ENCODE peak calls at places on chromosomes 5 and 9, in nine cellular contexts. One of them, this sample, is unnamed. For H3K36me3 and H3K4me1, the result is how much of the 10 kb centered on the place peaks cover.

GRCh38 chr9:8880031-8880430 is 1080.5 kb upstream of the DMAC1 start:
- DNase-seq in trophoblast cell: no peak
- DNase-seq in mammary epithelial cell: no peak
- DNase-seq in IMR-90: no peak
- DNase-seq in neuronal stem cell: no peak
- DNase-seq in neural progenitor cell: no peak
- DNase-seq in endodermal cell: no peak
- DNase-seq in colonic mucosa: no peak
- DNase-seq in fibroblast of lung: no peak
- DNase-seq in this sample: no peak

GRCh38 chr9:14692918-14693861 is at the start of gene ZDHHC21:
- DNase-seq in neural progenitor cell: peak
- DNase-seq in fibroblast of lung: peak
- DNase-seq in mammary epithelial cell: peak
- DNase-seq in endodermal cell: peak
- DNase-seq in trophoblast cell: peak
- DNase-seq in IMR-90: peak
- DNase-seq in neuronal stem cell: peak
- DNase-seq in colonic mucosa: peak
- DNase-seq in this sample: peak

GRCh38 chr9:127200106-127200862 is 64.3 kb upstream of the GARNL3 start:
- DNase-seq in fibroblast of lung: no peak
- DNase-seq in mammary epithelial cell: no peak
- DNase-seq in colonic mucosa: no peak
- DNase-seq in IMR-90: no peak
- DNase-seq in endodermal cell: no peak
- DNase-seq in neural progenitor cell: no peak
- DNase-seq in trophoblast cell: no peak
- DNase-seq in neuronal stem cell: no peak
- DNase-seq in this sample: no peak

GRCh38 chr5:89983206-89983605 is 426.4 kb downstream of the CETN3 start:
- DNase-seq in trophoblast cell: no peak
- DNase-seq in neural progenitor cell: no peak
- DNase-seq in neuronal stem cell: no peak
- DNase-seq in colonic mucosa: no peak
- DNase-seq in fibroblast of lung: no peak
- DNase-seq in endodermal cell: no peak
- DNase-seq in IMR-90: no peak
- DNase-seq in mammary epithelial cell: no peak
- DNase-seq in this sample: no peak

GRCh38 chr5:32193591-32193990 is 19.5 kb upstream of the GOLPH3 start:
- DNase-seq in trophoblast cell: no peak
- DNase-seq in endodermal cell: no peak
- DNase-seq in neural progenitor cell: no peak
- DNase-seq in fibroblast of lung: peak
- DNase-seq in colonic mucosa: peak
- DNase-seq in mammary epithelial cell: peak
- DNase-seq in neuronal stem cell: no peak
- DNase-seq in IMR-90: peak
- DNase-seq in this sample: peak

GRCh38 chr9:131851414-131851813 is 111.5 kb upstream of the RAPGEF1 start:
- DNase-seq in mammary epithelial cell: no peak
- DNase-seq in colonic mucosa: no peak
- DNase-seq in trophoblast cell: no peak
- DNase-seq in IMR-90: no peak
- DNase-seq in fibroblast of lung: no peak
- DNase-seq in endodermal cell: no peak
- DNase-seq in neuronal stem cell: no peak
- DNase-seq in neural progenitor cell: no peak
- DNase-seq in this sample: no peak

GRCh38 chr5:57004800-57005199 is 52.9 kb upstream of the MIER3 start:
- DNase-seq in colonic mucosa: no peak
- DNase-seq in fibroblast of lung: no peak
- DNase-seq in neural progenitor cell: no peak
- DNase-seq in neuronal stem cell: no peak
- DNase-seq in endodermal cell: peak
- DNase-seq in IMR-90: no peak
- DNase-seq in mammary epithelial cell: peak
- DNase-seq in trophoblast cell: peak
- DNase-seq in this sample: no peak

GRCh38 chr5:155591273-155591672 is 577.7 kb downstream of the KIF4B start:
- DNase-seq in trophoblast cell: no peak
- DNase-seq in colonic mucosa: no peak
- DNase-seq in neuronal stem cell: no peak
- DNase-seq in fibroblast of lung: no peak
- DNase-seq in endodermal cell: no peak
- DNase-seq in neural progenitor cell: no peak
- DNase-seq in IMR-90: no peak
- DNase-seq in mammary epithelial cell: no peak
- DNase-seq in this sample: no peak

GRCh38 chr9:111621895-111622480 is 9.1 kb upstream of the DNAJC25 start:
- DNase-seq in fibroblast of lung: peak
- DNase-seq in neural progenitor cell: peak
- DNase-seq in neuronal stem cell: no peak
- DNase-seq in endodermal cell: peak
- DNase-seq in mammary epithelial cell: peak
- DNase-seq in trophoblast cell: peak
- DNase-seq in colonic mucosa: peak
- DNase-seq in IMR-90: peak
- DNase-seq in this sample: peak

GRCh38 chr5:148963679-148964078 is 99.2 kb downstream of the SH3TC2 start:
- DNase-seq in neuronal stem cell: no peak
- DNase-seq in fibroblast of lung: no peak
- DNase-seq in IMR-90: no peak
- DNase-seq in endodermal cell: no peak
- DNase-seq in mammary epithelial cell: no peak
- DNase-seq in trophoblast cell: peak
- DNase-seq in colonic mucosa: no peak
- DNase-seq in neural progenitor cell: no peak
- DNase-seq in this sample: no peak

GRCh38 chr5:67156976-67157583 is 39.5 kb downstream of the CD180 start:
- DNase-seq in neuronal stem cell: no peak
- DNase-seq in trophoblast cell: peak
- DNase-seq in endodermal cell: peak
- DNase-seq in IMR-90: peak
- DNase-seq in fibroblast of lung: peak
- DNase-seq in neural progenitor cell: peak
- DNase-seq in mammary epithelial cell: peak
- DNase-seq in colonic mucosa: no peak
- DNase-seq in this sample: peak

DNA sequence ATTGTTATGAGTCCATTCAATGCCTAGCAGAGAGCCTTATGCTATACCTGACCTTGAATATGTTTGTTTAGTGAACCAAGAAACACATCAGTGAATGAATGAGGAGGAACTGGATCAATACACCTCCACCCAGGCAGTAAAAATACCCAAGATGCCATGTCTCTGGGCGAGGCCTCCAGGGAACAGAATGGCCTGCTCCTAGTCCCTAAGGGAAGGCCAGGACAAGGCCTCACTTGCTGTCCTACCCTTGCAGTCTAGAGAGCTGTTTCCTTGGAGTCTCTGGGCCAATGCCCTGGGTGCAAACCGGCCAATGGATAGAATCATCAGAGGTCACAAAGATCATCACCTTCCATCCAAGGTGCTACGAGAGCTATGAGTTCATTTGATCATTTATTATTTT is 26.1 kb downstream of the TNIP1 start:
- DNase-seq in trophoblast cell: no peak
- DNase-seq in mammary epithelial cell: no peak
- DNase-seq in IMR-90: no peak
- DNase-seq in neural progenitor cell: no peak
- DNase-seq in neuronal stem cell: no peak
- DNase-seq in endodermal cell: no peak
- DNase-seq in fibroblast of lung: no peak
- DNase-seq in colonic mucosa: peak
- DNase-seq in this sample: no peak
- H3K36me3 ChIP-seq in trophoblast cell: under half
- H3K36me3 ChIP-seq in mammary epithelial cell: under half
- H3K36me3 ChIP-seq in IMR-90: under half
- H3K36me3 ChIP-seq in neural progenitor cell: under half
- H3K36me3 ChIP-seq in neuronal stem cell: under half
- H3K36me3 ChIP-seq in endodermal cell: under half
- H3K36me3 ChIP-seq in fibroblast of lung: under half
- H3K36me3 ChIP-seq in colonic mucosa: under half
- H3K36me3 ChIP-seq in this sample: half or more

DNA sequence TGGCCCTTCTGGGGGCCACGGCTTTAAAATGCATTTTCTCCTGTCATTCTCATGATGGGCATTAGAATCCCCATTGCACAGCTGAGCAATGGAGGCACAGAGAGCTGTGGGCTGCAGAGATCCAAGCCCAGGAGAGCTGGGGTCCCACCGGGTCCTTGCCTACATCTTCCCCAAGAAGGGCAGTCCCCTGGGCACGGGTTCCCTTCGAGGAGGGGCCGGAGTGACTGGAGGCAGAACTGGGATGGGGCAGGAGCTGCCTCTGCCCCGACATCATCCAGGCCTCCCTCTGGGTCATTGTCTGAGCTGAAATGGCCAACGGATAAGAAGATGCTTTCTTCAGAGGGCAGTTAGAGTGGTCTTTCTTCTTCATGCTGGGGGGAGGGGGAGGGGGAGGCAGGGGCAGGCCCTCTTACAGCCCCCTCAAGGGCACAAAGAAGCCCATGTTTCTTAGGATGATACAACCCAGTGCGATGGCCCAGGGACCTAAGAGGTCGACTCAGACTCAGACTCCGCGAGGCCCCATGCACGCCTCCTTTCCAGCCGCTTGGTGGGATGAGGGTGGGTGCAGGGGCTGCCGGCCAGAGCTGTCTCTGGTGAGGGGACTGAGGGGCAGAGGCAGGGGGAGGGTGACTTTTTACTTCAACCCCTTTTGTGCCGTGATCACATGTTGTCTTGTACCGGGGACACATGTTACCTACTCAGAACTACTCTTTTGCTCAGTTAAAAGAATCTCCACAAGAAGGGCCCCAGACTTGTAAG is 112.4 kb upstream of the IRX2 start:
- DNase-seq in mammary epithelial cell: no peak
- DNase-seq in colonic mucosa: no peak
- DNase-seq in IMR-90: no peak
- DNase-seq in neural progenitor cell: peak
- DNase-seq in fibroblast of lung: no peak
- DNase-seq in endodermal cell: no peak
- DNase-seq in trophoblast cell: no peak
- DNase-seq in neuronal stem cell: no peak
- DNase-seq in this sample: no peak
- H3K4me1 ChIP-seq in mammary epithelial cell: under half
- H3K4me1 ChIP-seq in colonic mucosa: under half
- H3K4me1 ChIP-seq in IMR-90: under half
- H3K4me1 ChIP-seq in neural progenitor cell: under half
- H3K4me1 ChIP-seq in fibroblast of lung: under half
- H3K4me1 ChIP-seq in endodermal cell: under half
- H3K4me1 ChIP-seq in trophoblast cell: under half
- H3K4me1 ChIP-seq in neuronal stem cell: under half
- H3K4me1 ChIP-seq in this sample: under half

GRCh38 chr5:96687812-96688453 is 25.8 kb downstream of the CAST start:
- DNase-seq in fibroblast of lung: peak
- DNase-seq in neuronal stem cell: no peak
- DNase-seq in trophoblast cell: peak
- DNase-seq in neural progenitor cell: peak
- DNase-seq in endodermal cell: no peak
- DNase-seq in IMR-90: peak
- DNase-seq in mammary epithelial cell: no peak
- DNase-seq in colonic mucosa: no peak
- DNase-seq in this sample: peak
- H3K9ac ChIP-seq in fibroblast of lung: no peak
- H3K9ac ChIP-seq in neuronal stem cell: no peak
- H3K9ac ChIP-seq in trophoblast cell: no peak
- H3K9ac ChIP-seq in neural progenitor cell: no peak
- H3K9ac ChIP-seq in endodermal cell: no peak
- H3K9ac ChIP-seq in IMR-90: no peak
- H3K9ac ChIP-seq in mammary epithelial cell: no peak
- H3K9ac ChIP-seq in colonic mucosa: no peak
- H3K9ac ChIP-seq in this sample: peak

GRCh38 chr9:101409079-101409477 is 10.4 kb downstream of the ZNF189 start:
- DNase-seq in colonic mucosa: no peak
- DNase-seq in endodermal cell: no peak
- DNase-seq in trophoblast cell: no peak
- DNase-seq in neural progenitor cell: no peak
- DNase-seq in IMR-90: peak
- DNase-seq in mammary epithelial cell: no peak
- DNase-seq in fibroblast of lung: peak
- DNase-seq in neuronal stem cell: no peak
- DNase-seq in this sample: peak

GRCh38 chr9:101403886-101404285 is 5.2 kb downstream of the ZNF189 start:
- DNase-seq in neuronal stem cell: no peak
- DNase-seq in colonic mucosa: no peak
- DNase-seq in endodermal cell: no peak
- DNase-seq in trophoblast cell: no peak
- DNase-seq in neural progenitor cell: no peak
- DNase-seq in IMR-90: no peak
- DNase-seq in mammary epithelial cell: no peak
- DNase-seq in fibroblast of lung: no peak
- DNase-seq in this sample: no peak

DNA sequence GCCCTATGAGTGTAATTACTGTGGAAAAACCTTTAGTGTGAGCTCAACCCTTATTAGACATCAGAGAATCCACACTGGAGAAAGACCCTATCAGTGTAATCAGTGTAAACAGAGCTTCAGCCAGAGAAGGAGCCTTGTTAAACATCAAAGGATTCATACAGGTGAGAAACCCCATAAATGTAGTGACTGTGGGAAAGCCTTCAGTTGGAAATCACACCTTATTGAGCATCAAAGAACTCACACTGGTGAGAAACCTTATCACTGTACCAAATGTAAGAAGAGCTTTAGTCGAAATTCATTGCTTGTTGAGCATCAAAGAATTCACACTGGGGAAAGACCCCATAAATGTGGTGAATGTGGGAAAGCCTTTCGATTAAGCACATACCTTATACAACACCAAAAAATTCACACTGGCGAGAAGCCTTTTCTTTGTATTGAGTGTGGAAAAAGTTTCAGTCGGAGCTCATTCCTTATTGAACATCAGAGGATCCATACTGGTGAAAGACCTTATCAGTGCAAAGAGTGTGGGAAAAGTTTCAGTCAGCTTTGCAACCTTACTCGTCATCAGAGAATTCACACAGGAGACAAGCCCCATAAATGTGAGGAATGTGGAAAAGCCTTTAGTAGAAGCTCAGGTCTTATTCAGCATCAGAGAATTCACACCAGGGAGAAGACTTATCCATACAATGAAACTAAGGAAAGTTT is 9.9 kb downstream of the ZNF189 start:
- DNase-seq in endodermal cell: no peak
- DNase-seq in trophoblast cell: no peak
- DNase-seq in colonic mucosa: no peak
- DNase-seq in neuronal stem cell: no peak
- DNase-seq in IMR-90: no peak
- DNase-seq in fibroblast of lung: peak
- DNase-seq in neural progenitor cell: no peak
- DNase-seq in mammary epithelial cell: no peak
- DNase-seq in this sample: no peak
- H3K36me3 ChIP-seq in endodermal cell: half or more
- H3K36me3 ChIP-seq in trophoblast cell: under half
- H3K36me3 ChIP-seq in colonic mucosa: under half
- H3K36me3 ChIP-seq in neuronal stem cell: half or more
- H3K36me3 ChIP-seq in IMR-90: under half
- H3K36me3 ChIP-seq in fibroblast of lung: under half
- H3K36me3 ChIP-seq in neural progenitor cell: half or more
- H3K36me3 ChIP-seq in mammary epithelial cell: under half
- H3K36me3 ChIP-seq in this sample: half or more

GRCh38 chr5:24389968-24390367 is 254.8 kb downstream of the CDH10 start:
- DNase-seq in endodermal cell: no peak
- DNase-seq in trophoblast cell: peak
- DNase-seq in mammary epithelial cell: no peak
- DNase-seq in fibroblast of lung: no peak
- DNase-seq in neuronal stem cell: no peak
- DNase-seq in neural progenitor cell: no peak
- DNase-seq in colonic mucosa: no peak
- DNase-seq in IMR-90: no peak
- DNase-seq in this sample: no peak
- H3K4me1 ChIP-seq in endodermal cell: under half
- H3K4me1 ChIP-seq in trophoblast cell: under half
- H3K4me1 ChIP-seq in mammary epithelial cell: under half
- H3K4me1 ChIP-seq in fibroblast of lung: under half
- H3K4me1 ChIP-seq in neuronal stem cell: under half
- H3K4me1 ChIP-seq in neural progenitor cell: under half
- H3K4me1 ChIP-seq in colonic mucosa: under half
- H3K4me1 ChIP-seq in IMR-90: under half
- H3K4me1 ChIP-seq in this sample: under half

This sample was measured in adipocyte.